ENCODE peak calls at places on chromosomes 4 and X, in seven cellular contexts. S is neuronal stem cell, T is mesendoderm, Q is IMR-90, X is H9, D is trophoblast cell, N is H1. H is an unnamed sample. For H3K4me1, the result is how much of the 10 kb centered on the place peaks cover.

GRCh38 chr4:190014771-190015537 is 12.1 kb downstream of the FRG2 start:
- DNase-seq in T (peak), N (no peak), S (no peak), D (no peak), X (peak), Q (no peak), H (no peak)

GRCh38 chr4:102196221-102196620 is 149.1 kb downstream of the SLC39A8 start:
- DNase-seq in D (no peak), S (no peak), Q (no peak), X (no peak), T (no peak), N (no peak), H (peak)

GRCh38 chr4:139873111-139873866 is 207.7 kb downstream of the MGST2 start:
- DNase-seq in N (no peak), D (no peak), X (no peak), S (no peak), Q (peak), T (no peak), H (no peak)

GRCh38 chr4:25830545-25830944 is 32.2 kb downstream of the SEL1L3 start:
- DNase-seq in T (no peak), X (no peak), N (no peak), S (no peak), Q (no peak), D (no peak), H (no peak)

GRCh38 chr4:189974056-189974455 is 33.4 kb downstream of the FRG1 start:
- DNase-seq in N (no peak), D (no peak), Q (no peak), S (no peak), X (no peak), T (peak), H (no peak)

GRCh38 chr4:13840573-13841185 is 213.2 kb upstream of the BOD1L1 start:
- DNase-seq in N (no peak), S (no peak), T (no peak), D (no peak), X (no peak), Q (no peak), H (no peak)

GRCh38 chr4:55347610-55348228 is 1.7 kb downstream of the SRD5A3 start:
- DNase-seq in D (no peak), X (no peak), Q (no peak), N (no peak), S (no peak), T (no peak), H (no peak)

GRCh38 chr4:175306436-175306835 is 388.3 kb downstream of the ADAM29 start:
- DNase-seq in Q (no peak), D (peak), X (no peak), S (no peak), T (no peak), N (no peak), H (no peak)

GRCh38 chrX:119573840-119574393 is 446 bp upstream of the UBE2A start:
- DNase-seq in T (peak), N (no peak), X (peak), S (no peak), Q (peak), D (peak), H (peak)

GRCh38 chrX:10529344-10529743 is 91.0 kb downstream of the MID1 start:
- DNase-seq in T (no peak), X (no peak), Q (peak), S (no peak), N (no peak), D (peak), H (peak)

GRCh38 chr4:2565533-2565932 is 29.1 kb downstream of the FAM193A start:
- DNase-seq in X (no peak), T (no peak), D (no peak), Q (no peak), S (no peak), N (no peak), H (no peak)

GRCh38 chrX:4656419-4656818 is 943.0 kb upstream of the PRKX start:
- DNase-seq in Q (no peak), N (no peak), T (no peak), S (no peak), X (no peak), D (no peak), H (no peak)

GRCh38 chrX:10085223-10085622 is 71.6 kb upstream of the CLCN4 start:
- DNase-seq in D (peak), T (peak), X (no peak), Q (no peak), S (no peak), N (no peak), H (no peak)

GRCh38 chr4:73127839-73128448 is 58.4 kb upstream of the COX18 start:
- DNase-seq in D (peak), X (no peak), S (no peak), T (peak), Q (peak), N (no peak), H (peak)

GRCh38 chr4:174152717-174153466 is 130.6 kb downstream of the FBXO8 start:
- DNase-seq in S (peak), D (no peak), N (no peak), Q (no peak), X (peak), T (peak), H (peak)

GRCh38 chr4:81963506-81964020 is 410.2 kb downstream of the HNRNPD start:
- DNase-seq in X (no peak), S (peak), D (no peak), Q (no peak), N (no peak), T (peak), H (no peak)

GRCh38 chrX:68146054-68146453 is 287.2 kb downstream of the OPHN1 start:
- DNase-seq in Q (peak), N (no peak), S (no peak), T (peak), X (no peak), D (peak), H (peak)

GRCh38 chrX:17032351-17032750 is 85.9 kb downstream of the REPS2 start:
- DNase-seq in S (no peak), Q (no peak), X (no peak), T (no peak), N (no peak), D (no peak), H (no peak)

GRCh38 chrX:112941209-112941788 is 100.7 kb upstream of the AMOT start:
- DNase-seq in S (no peak), T (no peak), N (no peak), X (no peak), Q (peak), D (peak), H (no peak)

GRCh38 chr4:71186566-71187398 is 152.0 kb upstream of the SLC4A4 start:
- DNase-seq in T (peak), N (no peak), X (peak), S (peak), Q (peak), D (peak), H (peak)

GRCh38 chr4:138279286-138279685 is 37.1 kb upstream of the SLC7A11 start:
- DNase-seq in Q (no peak), T (no peak), D (no peak), N (no peak), X (no peak), S (no peak), H (no peak)

GRCh38 chr4:182324282-182324681 is 81.1 kb downstream of the TENM3 start:
- DNase-seq in X (no peak), T (no peak), S (no peak), D (no peak), Q (no peak), N (no peak), H (no peak)

GRCh38 chrX:132983496-132983895 is 25.1 kb upstream of the HS6ST2 start:
- DNase-seq in S (no peak), T (no peak), X (no peak), Q (no peak), D (no peak), N (no peak), H (no peak)

GRCh38 chrX:132986556-132986955 is 28.1 kb upstream of the HS6ST2 start:
- DNase-seq in S (no peak), N (no peak), Q (no peak), X (no peak), T (no peak), D (no peak), H (no peak)

DNA sequence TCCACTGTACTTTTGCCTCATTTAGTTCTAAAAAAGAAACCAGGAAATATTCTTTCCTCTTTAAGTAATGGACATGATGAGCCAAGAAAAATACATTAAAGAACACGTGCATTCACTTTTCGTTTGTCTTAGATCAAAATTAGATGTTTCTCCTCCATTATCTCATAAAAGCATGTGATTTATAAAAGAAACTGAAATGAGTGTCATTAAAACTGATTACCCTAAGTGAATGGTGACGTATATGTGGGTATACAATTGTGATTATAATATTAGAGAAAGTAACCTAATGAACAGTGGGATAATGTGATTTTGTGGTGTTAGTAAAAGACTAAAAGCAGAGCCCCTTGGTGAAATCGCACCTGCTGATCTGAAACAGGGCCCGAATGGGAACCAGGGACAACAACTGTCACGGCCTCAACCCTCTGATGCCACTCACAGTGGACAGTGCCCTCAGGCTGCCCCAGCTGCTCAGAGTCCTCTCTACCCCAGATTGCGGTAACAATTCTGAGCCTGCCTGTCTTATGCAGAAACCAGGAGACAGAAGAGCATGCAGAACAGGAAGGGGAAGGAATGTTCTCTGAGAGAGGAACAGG is 25.7 kb upstream of the HS6ST2 start:
- DNase-seq in D (no peak), Q (no peak), S (no peak), T (no peak), X (no peak), N (no peak), H (no peak)
- H3K18ac ChIP-seq in D (no peak), Q (no peak), S (no peak), T (no peak), X (no peak), N (no peak), H (no peak)

DNA sequence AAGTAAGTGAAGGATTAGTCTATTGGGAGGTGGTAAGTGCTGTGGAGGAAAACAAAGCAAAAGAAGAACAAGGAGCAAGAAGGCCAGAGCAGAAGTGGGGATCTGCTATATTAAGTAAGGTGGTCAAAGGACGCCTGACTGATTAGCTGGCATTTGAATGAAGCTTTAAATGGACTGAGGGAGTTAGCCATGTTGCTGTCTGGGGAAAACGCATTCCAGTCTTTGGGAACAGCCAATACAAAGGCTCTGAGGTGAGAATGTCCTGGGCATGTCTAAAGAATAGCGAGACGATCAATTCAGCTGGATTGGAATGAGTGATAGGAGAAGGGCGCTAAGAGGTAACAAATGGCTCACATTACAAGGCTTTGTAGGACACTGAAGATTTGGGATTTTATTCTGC is 48.5 kb upstream of the ATOH1 start:
- DNase-seq in Q (no peak), S (no peak), X (no peak), T (peak), N (no peak), D (no peak), H (no peak)
- H3K4me1 ChIP-seq in Q (under half), S (under half), X (under half), T (under half), N (under half), D (under half), H (under half)

GRCh38 chr4:7905461-7905915 is 34.2 kb downstream of the AFAP1 start:
- DNase-seq in X (no peak), T (no peak), Q (no peak), S (no peak), N (no peak), D (no peak), H (peak)
- H3K18ac ChIP-seq in X (no peak), T (no peak), Q (peak), S (no peak), N (peak), D (no peak), H (peak)

DNA sequence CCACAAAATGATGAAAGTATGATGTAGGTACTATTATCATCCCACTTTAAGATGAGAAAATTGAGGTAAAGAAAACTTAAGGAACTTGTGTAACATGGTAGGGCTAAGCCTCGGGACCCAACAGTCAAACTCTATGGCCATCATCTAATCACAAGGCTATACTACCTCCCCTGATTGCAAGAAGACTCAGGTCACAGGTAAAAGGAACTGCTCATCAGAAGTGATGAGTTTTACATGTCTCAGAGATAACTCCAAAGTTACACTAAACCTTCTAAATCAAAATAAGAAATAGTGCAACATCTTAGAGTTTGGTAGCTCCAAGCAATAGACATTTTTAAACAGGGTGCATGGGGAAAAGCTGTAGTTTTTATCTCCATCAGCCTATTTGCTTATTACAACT is 96.5 kb upstream of the MYOZ2 start:
- DNase-seq in D (no peak), N (no peak), Q (no peak), X (no peak), S (no peak), T (no peak), H (no peak)
- H3K4me1 ChIP-seq in D (under half), N (under half), Q (under half), X (under half), S (under half), T (under half), H (under half)

GRCh38 chr4:83606435-83606834 is 70.5 kb downstream of the GPAT3 start:
- DNase-seq in T (no peak), Q (no peak), X (no peak), D (no peak), N (no peak), S (no peak), H (no peak)

GRCh38 chr4:83605744-83606172 is 69.8 kb downstream of the GPAT3 start:
- DNase-seq in Q (no peak), T (no peak), S (no peak), X (no peak), D (no peak), N (no peak), H (no peak)

GRCh38 chr4:83603130-83603529 is 67.2 kb downstream of the GPAT3 start:
- DNase-seq in S (no peak), T (no peak), D (no peak), N (no peak), Q (no peak), X (no peak), H (no peak)

GRCh38 chr4:83605216-83605615 is 69.3 kb downstream of the GPAT3 start:
- DNase-seq in X (no peak), S (no peak), D (no peak), Q (no peak), N (no peak), T (no peak), H (no peak)

GRCh38 chr4:83604315-83604714 is 68.4 kb downstream of the GPAT3 start:
- DNase-seq in N (no peak), S (no peak), D (peak), T (no peak), Q (no peak), X (no peak), H (no peak)
- H3K18ac ChIP-seq in N (no peak), S (no peak), D (no peak), T (no peak), Q (peak), X (no peak), H (no peak)

GRCh38 chr4:8506006-8506372 is 65.4 kb downstream of the TRMT44 start:
- DNase-seq in D (no peak), Q (no peak), T (no peak), X (no peak), S (no peak), N (no peak), H (no peak)

GRCh38 chr4:8505229-8505628 is 64.7 kb downstream of the TRMT44 start:
- DNase-seq in X (no peak), Q (no peak), N (no peak), T (no peak), D (no peak), S (no peak), H (no peak)

GRCh38 chr4:8503801-8504200 is 63.2 kb downstream of the TRMT44 start:
- DNase-seq in D (no peak), N (no peak), T (no peak), S (no peak), Q (no peak), X (no peak), H (no peak)

GRCh38 chr4:8502836-8503585 is 62.4 kb downstream of the TRMT44 start:
- DNase-seq in T (peak), D (peak), Q (no peak), X (no peak), N (no peak), S (no peak), H (no peak)

GRCh38 chr4:8504279-8505007 is 63.9 kb downstream of the TRMT44 start:
- DNase-seq in X (no peak), Q (no peak), D (no peak), N (no peak), S (no peak), T (no peak), H (no peak)
- H3K4me1 ChIP-seq in X (under half), Q (under half), D (under half), N (under half), S (under half), T (under half), H (under half)

DNA sequence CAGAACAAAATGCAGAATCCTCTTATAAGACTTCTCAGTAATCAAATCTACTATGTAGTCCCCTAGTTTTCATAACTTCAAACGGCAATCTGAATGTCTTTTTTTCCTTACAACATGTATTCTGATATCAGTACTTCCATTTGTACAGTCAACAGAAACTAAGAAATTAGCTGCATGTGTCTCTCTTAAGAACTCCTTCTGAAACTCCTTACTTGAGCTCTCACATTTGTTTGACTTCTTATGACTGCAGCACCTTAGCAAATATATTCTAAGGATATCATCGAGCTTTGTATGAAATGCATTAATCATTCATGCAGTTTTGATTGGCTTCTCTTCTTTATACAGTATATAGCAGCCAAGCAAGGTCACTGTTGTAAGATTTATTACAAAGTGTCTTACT is 77.0 kb downstream of the TMEM47 start:
- DNase-seq in D (no peak), T (no peak), S (no peak), X (no peak), Q (no peak), N (no peak), H (no peak)
- H3K18ac ChIP-seq in D (no peak), T (no peak), S (no peak), X (no peak), Q (no peak), N (no peak), H (no peak)

DNA sequence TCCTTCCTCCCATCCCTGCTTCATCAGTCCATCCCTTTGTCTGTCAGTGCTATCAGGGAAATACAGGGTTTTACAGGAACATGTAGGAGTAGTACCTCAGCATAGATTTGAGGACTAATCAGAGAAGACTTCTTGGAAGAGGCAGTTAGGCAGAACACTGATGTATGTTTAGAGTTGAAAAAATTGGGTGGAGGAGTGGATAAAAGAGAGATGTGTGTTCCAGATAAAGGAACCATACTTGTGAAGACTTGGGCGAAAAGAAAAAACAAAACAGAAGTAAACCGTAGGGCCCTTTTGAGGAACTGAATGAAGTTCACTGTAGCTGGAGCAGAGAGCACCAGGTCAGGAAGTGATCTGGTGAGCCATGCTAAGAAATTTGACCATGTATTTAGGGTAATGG is 32.2 kb downstream of the AFF1 start:
- DNase-seq in S (no peak), Q (no peak), N (no peak), D (no peak), T (no peak), X (no peak), H (no peak)
- H3K4me1 ChIP-seq in S (under half), Q (under half), N (under half), D (under half), T (under half), X (under half), H (under half)